ENCODE peak calls at places on chromosome 17, in ten cellular contexts. F, Y, W, L, O, E, C, X, N and V are unnamed samples.

GRCh38 chr17:50943575-50943933 is 77.4 kb upstream of the TOB1 start:
- DNase-seq in F (peak), Y (peak), W (no peak), L (no peak), O (no peak), E (no peak), C (no peak), X (peak), N (no peak), V (no peak)

GRCh38 chr17:48994548-48995331 is 2.4 kb upstream of the IGF2BP1 start:
- DNase-seq in F (no peak), Y (no peak), W (no peak), L (no peak), O (no peak), E (no peak), C (no peak), X (no peak), N (no peak), V (no peak)

GRCh38 chr17:78828470-78829185 is 12.0 kb downstream of the USP36 start:
- DNase-seq in F (no peak), Y (peak), W (no peak), L (no peak), O (no peak), E (no peak), C (no peak), X (no peak), N (no peak), V (no peak)

GRCh38 chr17:20852541-20853370 is 190.1 kb downstream of the USP22 start:
- DNase-seq in F (no peak), Y (peak), W (peak), L (no peak), O (no peak), E (no peak), C (no peak), X (peak), N (no peak), V (peak)

GRCh38 chr17:28978565-28978964 is 27.2 kb upstream of the PHF12 start:
- DNase-seq in F (no peak), Y (no peak), W (no peak), L (no peak), O (no peak), E (no peak), C (no peak), X (no peak), N (no peak), V (no peak)

GRCh38 chr17:78641666-78642065 is 64.5 kb upstream of the DNAH17 start:
- DNase-seq in F (no peak), Y (peak), W (peak), L (no peak), O (no peak), E (no peak), C (no peak), X (no peak), N (no peak), V (no peak)

GRCh38 chr17:72467841-72468653 is 347.2 kb downstream of the SOX9 start:
- DNase-seq in F (peak), Y (no peak), W (no peak), L (peak), O (no peak), E (peak), C (peak), X (peak), N (no peak), V (peak)

GRCh38 chr17:31581491-31581890 is 190.0 kb downstream of the RAB11FIP4 start:
- DNase-seq in F (peak), Y (no peak), W (peak), L (no peak), O (no peak), E (no peak), C (no peak), X (no peak), N (peak), V (peak)

GRCh38 chr17:68514809-68515208 is 2.6 kb downstream of the PRKAR1A start:
- DNase-seq in F (no peak), Y (no peak), W (no peak), L (no peak), O (no peak), E (no peak), C (no peak), X (no peak), N (no peak), V (peak)

GRCh38 chr17:4003131-4003500 is 38.9 kb upstream of the ATP2A3 start:
- DNase-seq in F (no peak), Y (peak), W (no peak), L (no peak), O (no peak), E (no peak), C (no peak), X (no peak), N (no peak), V (no peak)

GRCh38 chr17:50100480-50100883 is 5.3 kb downstream of the PDK2 start:
- DNase-seq in F (no peak), Y (no peak), W (peak), L (no peak), O (no peak), E (no peak), C (peak), X (peak), N (no peak), V (no peak)

GRCh38 chr17:56834380-56835258 is 668 bp downstream of the DGKE start:
- DNase-seq in F (peak), Y (peak), W (peak), L (peak), O (peak), E (no peak), C (peak), X (peak), N (no peak), V (no peak)

GRCh38 chr17:60442271-60443201 is 20.2 kb downstream of the CHCT1 start:
- DNase-seq in F (no peak), Y (no peak), W (no peak), L (no peak), O (no peak), E (no peak), C (no peak), X (no peak), N (no peak), V (no peak)

GRCh38 chr17:72494576-72494975 is 373.8 kb downstream of the SOX9 start:
- DNase-seq in F (no peak), Y (no peak), W (no peak), L (no peak), O (no peak), E (no peak), C (peak), X (no peak), N (no peak), V (no peak)

GRCh38 chr17:18974407-18975149 is 22.6 kb downstream of the SLC5A10 start:
- DNase-seq in F (no peak), Y (no peak), W (no peak), L (no peak), O (no peak), E (no peak), C (no peak), X (no peak), N (no peak), V (no peak)

GRCh38 chr17:77884967-77885641 is 73.4 kb upstream of the TNRC6C start:
- DNase-seq in F (no peak), Y (no peak), W (peak), L (no peak), O (no peak), E (no peak), C (no peak), X (no peak), N (no peak), V (no peak)

GRCh38 chr17:78225088-78225865 is 6.2 kb upstream of the TMEM235 start:
- DNase-seq in F (no peak), Y (no peak), W (no peak), L (no peak), O (no peak), E (no peak), C (no peak), X (no peak), N (no peak), V (no peak)

GRCh38 chr17:50157891-50158290 is 7.4 kb upstream of the PPP1R9B start:
- DNase-seq in F (no peak), Y (no peak), W (no peak), L (no peak), O (no peak), E (no peak), C (no peak), X (no peak), N (no peak), V (no peak)

GRCh38 chr17:50088952-50089825 is 6.0 kb upstream of the PDK2 start:
- DNase-seq in F (no peak), Y (no peak), W (peak), L (no peak), O (no peak), E (no peak), C (no peak), X (no peak), N (no peak), V (no peak)

GRCh38 chr17:16428098-16428882 is 12.9 kb downstream of the TRPV2 start:
- DNase-seq in F (peak), Y (no peak), W (no peak), L (no peak), O (no peak), E (no peak), C (peak), X (peak), N (peak), V (no peak)

GRCh38 chr17:35536664-35537160 is 766 bp downstream of the SLFN12L start:
- DNase-seq in F (no peak), Y (no peak), W (no peak), L (no peak), O (peak), E (no peak), C (no peak), X (no peak), N (no peak), V (no peak)

GRCh38 chr17:35529868-35530267 is 7.6 kb downstream of the SLFN12L start:
- DNase-seq in F (no peak), Y (no peak), W (no peak), L (no peak), O (no peak), E (no peak), C (no peak), X (no peak), N (no peak), V (no peak)

GRCh38 chr17:35537569-35538209 is at the start of gene SLFN12L:
- DNase-seq in F (no peak), Y (no peak), W (no peak), L (no peak), O (no peak), E (no peak), C (no peak), X (no peak), N (no peak), V (no peak)

GRCh38 chr17:35531170-35531569 is 6.3 kb downstream of the SLFN12L start:
- DNase-seq in F (no peak), Y (no peak), W (no peak), L (no peak), O (no peak), E (no peak), C (no peak), X (no peak), N (no peak), V (no peak)

DNA sequence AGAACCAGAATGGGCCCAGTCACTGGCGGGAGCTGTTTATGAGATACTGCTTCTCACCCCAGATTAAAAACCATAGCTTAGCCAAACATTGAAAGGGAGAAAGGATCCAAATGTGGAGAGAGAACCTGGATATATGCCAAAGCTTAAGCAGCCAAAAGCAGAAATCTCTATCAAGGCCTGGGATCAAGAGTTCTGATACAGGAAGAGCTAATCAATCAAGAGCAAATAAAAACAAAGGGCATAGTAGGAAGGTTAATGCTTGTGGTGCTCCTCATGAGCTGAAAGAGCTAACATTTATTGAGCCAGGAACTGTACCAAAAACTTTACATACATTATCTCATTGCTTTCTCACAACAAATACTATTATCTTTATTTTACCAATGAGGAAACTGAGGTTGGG is 2.8 kb downstream of the SLFN12L start:
- DNase-seq in F (no peak), Y (no peak), W (no peak), L (no peak), O (no peak), E (no peak), C (no peak), X (no peak), N (no peak), V (no peak)
- H3K4me3 ChIP-seq in F (no peak), Y (no peak), W (peak), L (no peak), O (peak), E (no peak), C (no peak), X (no peak), N (no peak), V (no peak)

DNA sequence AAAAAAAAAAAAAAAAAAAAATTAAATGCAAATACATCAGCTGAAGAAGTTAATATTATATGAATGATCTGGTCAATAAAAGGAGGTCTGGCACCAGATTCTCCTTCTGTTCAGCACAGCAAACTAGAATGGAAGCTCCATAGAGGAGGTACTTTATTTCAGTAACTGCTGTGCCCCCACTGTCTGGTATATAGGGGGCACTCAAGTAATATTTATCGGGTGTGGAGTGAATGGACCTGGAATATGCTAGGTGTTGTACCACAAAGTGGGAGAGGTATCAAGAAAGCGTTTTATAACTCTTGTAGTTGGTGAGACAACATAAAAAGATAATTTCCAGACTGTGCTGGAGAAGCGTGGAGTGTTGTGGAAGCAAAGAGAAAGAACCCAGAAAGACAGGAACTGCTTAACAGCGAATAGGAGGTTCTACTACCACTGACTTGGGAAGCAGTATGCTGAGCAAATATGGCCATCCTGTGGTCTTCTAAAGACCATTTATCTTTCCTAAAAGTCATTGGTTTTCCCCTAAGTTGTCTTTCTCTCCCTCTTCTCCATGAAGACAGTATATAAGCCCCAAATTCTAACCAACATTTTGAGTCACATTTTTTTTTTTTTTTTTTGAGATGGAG is 12.2 kb upstream of the PRKCA start:
- DNase-seq in F (no peak), Y (no peak), W (no peak), L (no peak), O (no peak), E (no peak), C (no peak), X (no peak), N (no peak), V (no peak)
- TF ChIP-seq CTCF in F (no peak), Y (no peak), W (peak), L (no peak), O (no peak), E (peak), C (no peak), X (no peak), N (no peak), V (peak)

GRCh38 chr17:80002690-80003490 is 32.8 kb downstream of the TBC1D16 start:
- DNase-seq in F (no peak), Y (no peak), W (no peak), L (no peak), O (no peak), E (no peak), C (no peak), X (peak), N (no peak), V (no peak)
- H3K4me3 ChIP-seq in F (no peak), Y (no peak), W (no peak), L (no peak), O (no peak), E (no peak), C (no peak), X (no peak), N (no peak), V (no peak)

GRCh38 chr17:76350463-76350862 is 3.3 kb downstream of the PRPSAP1 start:
- DNase-seq in F (no peak), Y (no peak), W (no peak), L (no peak), O (no peak), E (no peak), C (no peak), X (no peak), N (no peak), V (no peak)

GRCh38 chr17:76353004-76353598 is 615 bp downstream of the PRPSAP1 start:
- DNase-seq in F (peak), Y (peak), W (peak), L (no peak), O (peak), E (no peak), C (peak), X (peak), N (no peak), V (no peak)

GRCh38 chr17:76354317-76354729 is 607 bp upstream of the PRPSAP1 start:
- DNase-seq in F (peak), Y (no peak), W (no peak), L (no peak), O (no peak), E (no peak), C (no peak), X (no peak), N (no peak), V (no peak)

GRCh38 chr17:76353599-76354316 is at the start of gene PRPSAP1:
- DNase-seq in F (peak), Y (peak), W (peak), L (peak), O (peak), E (no peak), C (peak), X (peak), N (peak), V (no peak)

DNA sequence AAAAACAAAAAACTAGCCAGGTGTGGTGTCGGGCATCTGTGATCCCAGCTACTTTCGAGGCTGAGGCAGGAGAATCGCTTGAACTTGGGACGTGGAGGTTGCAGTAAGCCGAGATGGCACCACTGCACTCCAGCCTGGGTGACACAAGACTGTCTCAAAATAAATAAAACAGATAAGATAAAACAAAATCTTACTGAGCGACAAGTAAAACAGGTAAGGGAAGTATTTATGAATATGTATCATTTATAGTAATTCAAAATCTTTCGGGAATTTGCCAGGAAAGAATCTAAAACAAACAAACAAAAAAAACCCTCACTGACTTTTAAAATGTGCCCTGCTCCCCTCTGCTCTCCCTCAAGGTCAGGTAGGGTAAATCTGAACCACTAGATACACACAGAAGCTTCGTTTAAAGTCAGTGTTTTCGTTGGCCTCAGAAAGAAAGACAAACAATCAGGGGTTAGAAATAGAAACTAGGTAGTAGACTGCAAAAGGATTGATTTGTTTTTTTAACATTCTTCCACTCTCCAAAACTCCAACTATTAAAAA is 2.1 kb downstream of the PRPSAP1 start:
- DNase-seq in F (no peak), Y (no peak), W (no peak), L (no peak), O (no peak), E (no peak), C (no peak), X (no peak), N (no peak), V (no peak)
- TF ChIP-seq CTCF in F (no peak), Y (no peak), W (no peak), L (no peak), O (no peak), E (no peak), C (no peak), X (no peak), N (no peak), V (no peak)

GRCh38 chr17:1454541-1454940 is 1.5 kb downstream of the CRK start:
- DNase-seq in F (no peak), Y (no peak), W (no peak), L (no peak), O (no peak), E (no peak), C (no peak), X (no peak), N (no peak), V (no peak)
- H3K4me3 ChIP-seq in F (no peak), Y (peak), W (peak), L (peak), O (peak), E (peak), C (peak), X (peak), N (peak), V (peak)

GRCh38 chr17:59266748-59267147 is 46.4 kb downstream of the GDPD1 start:
- DNase-seq in F (no peak), Y (no peak), W (no peak), L (no peak), O (no peak), E (no peak), C (no peak), X (no peak), N (no peak), V (no peak)

DNA sequence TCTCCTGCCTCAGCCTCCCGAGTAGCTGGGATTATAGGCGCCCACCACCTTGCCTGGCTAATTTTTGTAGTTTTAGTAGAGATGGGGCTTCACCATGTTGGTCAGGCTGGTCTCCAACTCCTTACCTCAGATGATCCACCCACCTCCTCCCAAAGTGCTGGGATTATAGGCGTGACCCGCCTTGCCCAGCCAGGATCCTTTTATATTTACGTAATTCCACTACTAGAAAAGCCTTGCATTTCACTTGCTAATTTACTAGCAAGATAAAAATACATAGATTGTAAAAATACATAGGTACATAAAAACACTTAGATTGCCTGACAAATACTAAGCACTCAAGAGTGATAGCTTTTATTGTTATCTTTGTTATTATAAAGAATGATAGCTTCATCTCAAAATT is 47.5 kb downstream of the GDPD1 start:
- DNase-seq in F (no peak), Y (no peak), W (no peak), L (no peak), O (no peak), E (no peak), C (no peak), X (no peak), N (no peak), V (no peak)
- TF ChIP-seq CTCF in F (no peak), Y (no peak), W (no peak), L (no peak), O (no peak), E (no peak), C (no peak), X (no peak), N (no peak), V (no peak)